ENCODE peak calls at places on chromosome 2, in eight cellular contexts. One of them, this sample, is unnamed.

GRCh38 chr2:47414682-47415458 is 11.9 kb downstream of the MSH2 start:
- DNase-seq in uterus: no peak
- DNase-seq in Peyer's patch: no peak
- DNase-seq in upper lobe of left lung: no peak
- DNase-seq in thyroid gland: no peak
- DNase-seq in body of pancreas: no peak
- DNase-seq in HepG2: no peak
- DNase-seq in A549: no peak
- DNase-seq in this sample: no peak

GRCh38 chr2:66331176-66331575 is 103.7 kb upstream of the MEIS1 start:
- DNase-seq in thyroid gland: no peak
- DNase-seq in body of pancreas: no peak
- DNase-seq in uterus: no peak
- DNase-seq in HepG2: no peak
- DNase-seq in Peyer's patch: no peak
- DNase-seq in upper lobe of left lung: no peak
- DNase-seq in A549: no peak
- DNase-seq in this sample: no peak

GRCh38 chr2:68832161-68832869 is 38.9 kb downstream of the BMP10 start:
- DNase-seq in HepG2: no peak
- DNase-seq in A549: peak; percentile 22
- DNase-seq in thyroid gland: no peak
- DNase-seq in body of pancreas: peak; percentile 43
- DNase-seq in uterus: peak; percentile 84
- DNase-seq in upper lobe of left lung: peak; percentile 86
- DNase-seq in Peyer's patch: peak; percentile 80
- DNase-seq in this sample: no peak

GRCh38 chr2:207086136-207086535 is 79.6 kb downstream of the KLF7 start:
- DNase-seq in uterus: no peak
- DNase-seq in A549: no peak
- DNase-seq in upper lobe of left lung: no peak
- DNase-seq in HepG2: no peak
- DNase-seq in Peyer's patch: no peak
- DNase-seq in thyroid gland: no peak
- DNase-seq in body of pancreas: no peak
- DNase-seq in this sample: no peak

GRCh38 chr2:24822049-24822706 is 29.0 kb downstream of the CENPO start:
- DNase-seq in body of pancreas: no peak
- DNase-seq in A549: no peak
- DNase-seq in uterus: peak; percentile 6
- DNase-seq in upper lobe of left lung: no peak
- DNase-seq in thyroid gland: no peak
- DNase-seq in HepG2: no peak
- DNase-seq in Peyer's patch: no peak
- DNase-seq in this sample: no peak

GRCh38 chr2:45127891-45128290 is 118.6 kb upstream of the SIX2 start:
- DNase-seq in thyroid gland: no peak
- DNase-seq in body of pancreas: no peak
- DNase-seq in HepG2: no peak
- DNase-seq in Peyer's patch: no peak
- DNase-seq in A549: no peak
- DNase-seq in uterus: no peak
- DNase-seq in upper lobe of left lung: no peak
- DNase-seq in this sample: no peak

GRCh38 chr2:198383392-198383791 is 579.0 kb downstream of the PLCL1 start:
- DNase-seq in body of pancreas: no peak
- DNase-seq in HepG2: no peak
- DNase-seq in Peyer's patch: no peak
- DNase-seq in thyroid gland: no peak
- DNase-seq in A549: no peak
- DNase-seq in uterus: no peak
- DNase-seq in upper lobe of left lung: no peak
- DNase-seq in this sample: no peak

GRCh38 chr2:176643711-176644110 is 374.5 kb downstream of the MTX2 start:
- DNase-seq in Peyer's patch: no peak
- DNase-seq in A549: peak; percentile 10
- DNase-seq in HepG2: peak; percentile 26
- DNase-seq in uterus: peak; percentile 61
- DNase-seq in upper lobe of left lung: no peak
- DNase-seq in thyroid gland: no peak
- DNase-seq in body of pancreas: no peak
- DNase-seq in this sample: no peak

GRCh38 chr2:164203131-164203530 is 418.2 kb downstream of the GRB14 start:
- DNase-seq in uterus: no peak
- DNase-seq in A549: no peak
- DNase-seq in body of pancreas: no peak
- DNase-seq in Peyer's patch: no peak
- DNase-seq in upper lobe of left lung: no peak
- DNase-seq in thyroid gland: no peak
- DNase-seq in HepG2: no peak
- DNase-seq in this sample: no peak

GRCh38 chr2:203579131-203579643 is 44.1 kb upstream of the RAPH1 start:
- DNase-seq in HepG2: no peak
- DNase-seq in uterus: no peak
- DNase-seq in A549: peak; percentile 56
- DNase-seq in upper lobe of left lung: peak; percentile 89
- DNase-seq in thyroid gland: peak; percentile 89
- DNase-seq in body of pancreas: peak; percentile 88
- DNase-seq in Peyer's patch: peak; percentile 83
- DNase-seq in this sample: no peak

GRCh38 chr2:239180526-239181073 is 220.2 kb downstream of the HDAC4 start:
- DNase-seq in HepG2: no peak
- DNase-seq in upper lobe of left lung: peak; percentile 14
- DNase-seq in uterus: peak; percentile 6
- DNase-seq in A549: no peak
- DNase-seq in thyroid gland: no peak
- DNase-seq in Peyer's patch: peak; percentile 34
- DNase-seq in body of pancreas: no peak
- DNase-seq in this sample: no peak

GRCh38 chr2:111039984-111040383 is 80.7 kb upstream of the BCL2L11 start:
- DNase-seq in uterus: no peak
- DNase-seq in A549: no peak
- DNase-seq in upper lobe of left lung: no peak
- DNase-seq in body of pancreas: no peak
- DNase-seq in Peyer's patch: no peak
- DNase-seq in HepG2: no peak
- DNase-seq in thyroid gland: no peak
- DNase-seq in this sample: no peak
- TF ChIP-seq POLR2A in uterus: no peak
- TF ChIP-seq POLR2A in A549: no peak
- TF ChIP-seq POLR2A in upper lobe of left lung: no peak
- TF ChIP-seq POLR2A in body of pancreas: no peak
- TF ChIP-seq POLR2A in Peyer's patch: no peak
- TF ChIP-seq POLR2A in HepG2: no peak
- TF ChIP-seq POLR2A in thyroid gland: no peak
- TF ChIP-seq POLR2A in this sample: no peak

GRCh38 chr2:55420901-55421300 is 1.2 kb upstream of the CCDC88A start:
- DNase-seq in uterus: no peak
- DNase-seq in Peyer's patch: no peak
- DNase-seq in HepG2: no peak
- DNase-seq in thyroid gland: no peak
- DNase-seq in body of pancreas: no peak
- DNase-seq in A549: no peak
- DNase-seq in upper lobe of left lung: no peak
- DNase-seq in this sample: no peak
- H3K27ac ChIP-seq in uterus: no peak overlapping the region
- H3K27ac ChIP-seq in Peyer's patch: no peak overlapping the region
- H3K27ac ChIP-seq in HepG2: no peak overlapping the region
- H3K27ac ChIP-seq in thyroid gland: no peak overlapping the region
- H3K27ac ChIP-seq in body of pancreas: no peak overlapping the region
- H3K27ac ChIP-seq in A549: peak overlapping the region; percentile 99
- H3K27ac ChIP-seq in upper lobe of left lung: no peak overlapping the region
- H3K27ac ChIP-seq in this sample: no peak overlapping the region

GRCh38 chr2:3927031-3927430 is 223.7 kb downstream of the DCDC2C start:
- DNase-seq in Peyer's patch: no peak
- DNase-seq in A549: no peak
- DNase-seq in body of pancreas: no peak
- DNase-seq in thyroid gland: no peak
- DNase-seq in upper lobe of left lung: no peak
- DNase-seq in HepG2: no peak
- DNase-seq in uterus: no peak
- DNase-seq in this sample: no peak
- TF ChIP-seq POLR2A in Peyer's patch: no peak
- TF ChIP-seq POLR2A in A549: no peak
- TF ChIP-seq POLR2A in body of pancreas: no peak
- TF ChIP-seq POLR2A in thyroid gland: no peak
- TF ChIP-seq POLR2A in upper lobe of left lung: no peak
- TF ChIP-seq POLR2A in HepG2: no peak
- TF ChIP-seq POLR2A in uterus: no peak
- TF ChIP-seq POLR2A in this sample: no peak

GRCh38 chr2:85537600-85538506 is 1.1 kb upstream of the MAT2A start:
- DNase-seq in uterus: peak; percentile 65
- DNase-seq in HepG2: peak; percentile 78
- DNase-seq in upper lobe of left lung: peak; percentile 77
- DNase-seq in Peyer's patch: peak; percentile 79
- DNase-seq in A549: peak; percentile 56
- DNase-seq in body of pancreas: peak; percentile 78
- DNase-seq in thyroid gland: peak; percentile 71
- DNase-seq in this sample: no peak

GRCh38 chr2:85538507-85539360 is at the start of gene MAT2A:
- DNase-seq in body of pancreas: peak; percentile 93
- DNase-seq in upper lobe of left lung: peak; percentile 92
- DNase-seq in HepG2: peak; percentile 91
- DNase-seq in Peyer's patch: peak; percentile 95
- DNase-seq in thyroid gland: peak; percentile 95
- DNase-seq in A549: peak; percentile 97
- DNase-seq in uterus: peak; percentile 94
- DNase-seq in this sample: peak; percentile 44

GRCh38 chr2:85534875-85535274 is 4.1 kb upstream of the MAT2A start:
- DNase-seq in thyroid gland: no peak
- DNase-seq in Peyer's patch: no peak
- DNase-seq in A549: no peak
- DNase-seq in body of pancreas: no peak
- DNase-seq in upper lobe of left lung: no peak
- DNase-seq in uterus: no peak
- DNase-seq in HepG2: no peak
- DNase-seq in this sample: no peak

GRCh38 chr2:85534099-85534498 is 4.9 kb upstream of the MAT2A start:
- DNase-seq in thyroid gland: no peak
- DNase-seq in body of pancreas: no peak
- DNase-seq in upper lobe of left lung: no peak
- DNase-seq in HepG2: no peak
- DNase-seq in uterus: no peak
- DNase-seq in A549: no peak
- DNase-seq in Peyer's patch: no peak
- DNase-seq in this sample: no peak

GRCh38 chr2:85536479-85536878 is 2.5 kb upstream of the MAT2A start:
- DNase-seq in body of pancreas: no peak
- DNase-seq in A549: no peak
- DNase-seq in thyroid gland: no peak
- DNase-seq in upper lobe of left lung: no peak
- DNase-seq in uterus: peak; percentile 45
- DNase-seq in Peyer's patch: no peak
- DNase-seq in HepG2: no peak
- DNase-seq in this sample: no peak
- H3K27ac ChIP-seq in body of pancreas: peak overlapping the region; percentile 96
- H3K27ac ChIP-seq in A549: peak overlapping the region; percentile 98
- H3K27ac ChIP-seq in thyroid gland: peak overlapping the region; percentile 100
- H3K27ac ChIP-seq in upper lobe of left lung: no peak overlapping the region
- H3K27ac ChIP-seq in uterus: peak overlapping the region; percentile 97
- H3K27ac ChIP-seq in Peyer's patch: no peak overlapping the region
- H3K27ac ChIP-seq in HepG2: no peak overlapping the region
- H3K27ac ChIP-seq in this sample: peak overlapping the region; percentile 96

DNA sequence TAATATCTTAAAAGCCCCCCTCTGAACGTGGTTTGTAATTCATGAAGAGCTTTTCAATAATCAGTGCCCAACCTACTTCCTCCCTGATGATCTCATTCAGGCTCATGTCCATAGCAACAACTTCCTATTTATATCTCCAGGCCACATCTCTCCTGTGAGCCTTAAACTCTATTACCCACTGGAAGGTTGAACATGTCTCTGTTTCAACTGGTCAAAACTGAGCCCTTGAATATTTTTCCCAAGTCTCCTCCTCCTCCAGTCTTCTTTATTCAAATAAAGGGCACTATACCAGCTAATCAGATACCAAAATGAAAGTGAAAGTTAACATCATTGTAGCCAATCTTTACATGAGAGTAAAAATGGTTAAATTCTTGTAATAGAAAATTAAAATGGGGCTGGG is 63.7 kb upstream of the ITGA4 start:
- DNase-seq in A549: peak; percentile 18
- DNase-seq in HepG2: peak; percentile 18
- DNase-seq in uterus: no peak
- DNase-seq in thyroid gland: no peak
- DNase-seq in body of pancreas: no peak
- DNase-seq in upper lobe of left lung: no peak
- DNase-seq in Peyer's patch: no peak
- DNase-seq in this sample: no peak
- TF ChIP-seq POLR2A in A549: no peak
- TF ChIP-seq POLR2A in HepG2: no peak
- TF ChIP-seq POLR2A in uterus: no peak
- TF ChIP-seq POLR2A in thyroid gland: no peak
- TF ChIP-seq POLR2A in body of pancreas: no peak
- TF ChIP-seq POLR2A in upper lobe of left lung: no peak
- TF ChIP-seq POLR2A in Peyer's patch: no peak
- TF ChIP-seq POLR2A in this sample: no peak

GRCh38 chr2:113895819-113896563 is 6.1 kb downstream of the ACTR3 start:
- DNase-seq in A549: no peak
- DNase-seq in thyroid gland: no peak
- DNase-seq in uterus: no peak
- DNase-seq in Peyer's patch: no peak
- DNase-seq in upper lobe of left lung: no peak
- DNase-seq in body of pancreas: no peak
- DNase-seq in HepG2: no peak
- DNase-seq in this sample: no peak

GRCh38 chr2:113894156-113894743 is 4.4 kb downstream of the ACTR3 start:
- DNase-seq in A549: peak; percentile 78
- DNase-seq in body of pancreas: no peak
- DNase-seq in thyroid gland: peak; percentile 29
- DNase-seq in HepG2: peak; percentile 81
- DNase-seq in uterus: no peak
- DNase-seq in upper lobe of left lung: no peak
- DNase-seq in Peyer's patch: no peak
- DNase-seq in this sample: no peak

GRCh38 chr2:113895301-113895700 is 5.4 kb downstream of the ACTR3 start:
- DNase-seq in upper lobe of left lung: no peak
- DNase-seq in thyroid gland: no peak
- DNase-seq in body of pancreas: no peak
- DNase-seq in uterus: no peak
- DNase-seq in HepG2: no peak
- DNase-seq in Peyer's patch: no peak
- DNase-seq in A549: no peak
- DNase-seq in this sample: no peak

GRCh38 chr2:113899166-113899565 is 9.3 kb downstream of the ACTR3 start:
- DNase-seq in A549: no peak
- DNase-seq in body of pancreas: no peak
- DNase-seq in HepG2: no peak
- DNase-seq in uterus: no peak
- DNase-seq in Peyer's patch: no peak
- DNase-seq in upper lobe of left lung: no peak
- DNase-seq in thyroid gland: no peak
- DNase-seq in this sample: no peak

DNA sequence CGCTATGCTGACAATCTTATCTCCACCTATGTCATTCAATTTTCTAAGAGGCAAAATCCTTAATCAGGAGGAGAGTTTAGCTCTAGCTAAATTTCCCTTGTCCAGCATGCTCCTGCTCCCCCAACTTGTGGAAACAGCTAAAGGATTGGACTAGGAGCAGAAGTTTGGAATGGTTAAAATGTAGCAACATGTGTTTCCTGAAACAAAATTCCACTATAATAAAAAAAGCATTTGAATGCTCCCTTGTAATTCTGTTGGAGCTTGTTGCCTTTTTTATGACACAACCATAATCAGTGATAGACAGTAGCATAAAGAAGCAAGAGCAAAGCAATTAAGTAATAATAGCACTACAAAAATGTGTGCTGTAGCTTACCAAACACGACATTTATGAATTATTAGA is 6.9 kb downstream of the ACTR3 start:
- DNase-seq in body of pancreas: no peak
- DNase-seq in thyroid gland: no peak
- DNase-seq in HepG2: no peak
- DNase-seq in upper lobe of left lung: no peak
- DNase-seq in A549: no peak
- DNase-seq in uterus: no peak
- DNase-seq in Peyer's patch: no peak
- DNase-seq in this sample: no peak
- H3K27ac ChIP-seq in body of pancreas: no peak overlapping the region
- H3K27ac ChIP-seq in thyroid gland: no peak overlapping the region
- H3K27ac ChIP-seq in HepG2: no peak overlapping the region
- H3K27ac ChIP-seq in upper lobe of left lung: no peak overlapping the region
- H3K27ac ChIP-seq in A549: peak overlapping the region; percentile 22
- H3K27ac ChIP-seq in uterus: no peak overlapping the region
- H3K27ac ChIP-seq in Peyer's patch: no peak overlapping the region
- H3K27ac ChIP-seq in this sample: no peak overlapping the region

This sample was measured in esophagus squamous epithelium.